ENCODE peak calls at places on chromosomes 4 and X, in seven cellular contexts. One of them, this sample, is unnamed.

GRCh38 chrX:123797543-123798447 is 62.1 kb upstream of the XIAP start:
- DNase-seq in GM23248: no peak
- DNase-seq in MM.1S: no peak
- DNase-seq in K562: no peak
- DNase-seq in HepG2: peak
- DNase-seq in mammary epithelial cell: no peak
- DNase-seq in OCI-LY7: no peak
- DNase-seq in this sample: no peak

GRCh38 chr4:161936625-161937133 is 227.1 kb downstream of the FSTL5 start:
- DNase-seq in GM23248: peak
- DNase-seq in MM.1S: no peak
- DNase-seq in K562: no peak
- DNase-seq in HepG2: no peak
- DNase-seq in mammary epithelial cell: peak
- DNase-seq in OCI-LY7: no peak
- DNase-seq in this sample: peak

GRCh38 chr4:166493828-166494432 is 620.9 kb downstream of the TLL1 start:
- DNase-seq in GM23248: no peak
- DNase-seq in MM.1S: no peak
- DNase-seq in K562: no peak
- DNase-seq in HepG2: no peak
- DNase-seq in mammary epithelial cell: peak
- DNase-seq in OCI-LY7: no peak
- DNase-seq in this sample: peak

GRCh38 chrX:37409278-37409677 is 60.1 kb downstream of the PRRG1 start:
- DNase-seq in GM23248: no peak
- DNase-seq in MM.1S: no peak
- DNase-seq in K562: no peak
- DNase-seq in HepG2: peak
- DNase-seq in mammary epithelial cell: no peak
- DNase-seq in OCI-LY7: no peak
- DNase-seq in this sample: peak

GRCh38 chr4:67891645-67892044 is 7.8 kb upstream of the TMPRSS11D start:
- DNase-seq in GM23248: no peak
- DNase-seq in MM.1S: no peak
- DNase-seq in K562: no peak
- DNase-seq in HepG2: no peak
- DNase-seq in mammary epithelial cell: no peak
- DNase-seq in OCI-LY7: no peak
- DNase-seq in this sample: no peak

GRCh38 chr4:177023951-177024350 is 231.2 kb upstream of the VEGFC start:
- DNase-seq in GM23248: no peak
- DNase-seq in MM.1S: no peak
- DNase-seq in K562: no peak
- DNase-seq in HepG2: no peak
- DNase-seq in mammary epithelial cell: peak
- DNase-seq in OCI-LY7: no peak
- DNase-seq in this sample: no peak

GRCh38 chr4:136742330-136742729 is 790.0 kb downstream of the PCDH18 start:
- DNase-seq in GM23248: peak
- DNase-seq in MM.1S: no peak
- DNase-seq in K562: no peak
- DNase-seq in HepG2: no peak
- DNase-seq in mammary epithelial cell: no peak
- DNase-seq in OCI-LY7: no peak
- DNase-seq in this sample: peak

GRCh38 chr4:112175840-112176239 is 30.6 kb downstream of the FAM241A start:
- DNase-seq in GM23248: no peak
- DNase-seq in MM.1S: no peak
- DNase-seq in K562: no peak
- DNase-seq in HepG2: no peak
- DNase-seq in mammary epithelial cell: no peak
- DNase-seq in OCI-LY7: no peak
- DNase-seq in this sample: no peak

GRCh38 chr4:60034371-60034770 is 1165.8 kb upstream of the ADGRL3 start:
- DNase-seq in GM23248: no peak
- DNase-seq in MM.1S: no peak
- DNase-seq in K562: no peak
- DNase-seq in HepG2: no peak
- DNase-seq in mammary epithelial cell: no peak
- DNase-seq in OCI-LY7: no peak
- DNase-seq in this sample: no peak

GRCh38 chrX:75547783-75548182 is 24.9 kb upstream of the ZDHHC15 start:
- DNase-seq in GM23248: peak
- DNase-seq in MM.1S: no peak
- DNase-seq in K562: no peak
- DNase-seq in HepG2: no peak
- DNase-seq in mammary epithelial cell: no peak
- DNase-seq in OCI-LY7: no peak
- DNase-seq in this sample: no peak

GRCh38 chrX:39766085-39766726 is 331.6 kb downstream of the BCOR start:
- DNase-seq in GM23248: no peak
- DNase-seq in MM.1S: no peak
- DNase-seq in K562: no peak
- DNase-seq in HepG2: no peak
- DNase-seq in mammary epithelial cell: no peak
- DNase-seq in OCI-LY7: peak
- DNase-seq in this sample: no peak

GRCh38 chr4:111689214-111689613 is 456.0 kb upstream of the FAM241A start:
- DNase-seq in GM23248: peak
- DNase-seq in MM.1S: no peak
- DNase-seq in K562: no peak
- DNase-seq in HepG2: no peak
- DNase-seq in mammary epithelial cell: no peak
- DNase-seq in OCI-LY7: no peak
- DNase-seq in this sample: peak

GRCh38 chr4:98625920-98626319 is 32.5 kb downstream of the TSPAN5 start:
- DNase-seq in GM23248: peak
- DNase-seq in MM.1S: no peak
- DNase-seq in K562: no peak
- DNase-seq in HepG2: no peak
- DNase-seq in mammary epithelial cell: peak
- DNase-seq in OCI-LY7: no peak
- DNase-seq in this sample: no peak

GRCh38 chrX:31228909-31229308 is 157.1 kb upstream of the FTHL17 start:
- DNase-seq in GM23248: no peak
- DNase-seq in MM.1S: no peak
- DNase-seq in K562: no peak
- DNase-seq in HepG2: no peak
- DNase-seq in mammary epithelial cell: no peak
- DNase-seq in OCI-LY7: peak
- DNase-seq in this sample: no peak

GRCh38 chrX:57528670-57529255 is 63.0 kb upstream of the ZXDB start:
- DNase-seq in GM23248: peak
- DNase-seq in MM.1S: peak
- DNase-seq in K562: no peak
- DNase-seq in HepG2: peak
- DNase-seq in mammary epithelial cell: peak
- DNase-seq in OCI-LY7: peak
- DNase-seq in this sample: no peak

GRCh38 chr4:40190880-40191815 is 5.7 kb upstream of the RHOH start:
- DNase-seq in GM23248: no peak
- DNase-seq in MM.1S: peak
- DNase-seq in K562: no peak
- DNase-seq in HepG2: peak
- DNase-seq in mammary epithelial cell: no peak
- DNase-seq in OCI-LY7: peak
- DNase-seq in this sample: no peak

GRCh38 chrX:71533850-71534515 is 1.1 kb downstream of the OGT start:
- DNase-seq in GM23248: peak
- DNase-seq in MM.1S: peak
- DNase-seq in K562: peak
- DNase-seq in HepG2: peak
- DNase-seq in mammary epithelial cell: peak
- DNase-seq in OCI-LY7: peak
- DNase-seq in this sample: peak

GRCh38 chrX:3345281-3346081 is 971 bp downstream of the MXRA5 start:
- DNase-seq in GM23248: peak
- DNase-seq in MM.1S: no peak
- DNase-seq in K562: no peak
- DNase-seq in HepG2: no peak
- DNase-seq in mammary epithelial cell: peak
- DNase-seq in OCI-LY7: no peak
- DNase-seq in this sample: peak

GRCh38 chr4:8605289-8605688 is 12.7 kb downstream of the CPZ start:
- DNase-seq in GM23248: no peak
- DNase-seq in MM.1S: no peak
- DNase-seq in K562: no peak
- DNase-seq in HepG2: no peak
- DNase-seq in mammary epithelial cell: no peak
- DNase-seq in OCI-LY7: no peak
- DNase-seq in this sample: no peak

GRCh38 chr4:183798249-183798920 is 106.7 kb upstream of the STOX2 start:
- DNase-seq in GM23248: no peak
- DNase-seq in MM.1S: no peak
- DNase-seq in K562: no peak
- DNase-seq in HepG2: no peak
- DNase-seq in mammary epithelial cell: peak
- DNase-seq in OCI-LY7: no peak
- DNase-seq in this sample: no peak

GRCh38 chr4:138958519-138958918 is 57.1 kb upstream of the NOCT start:
- DNase-seq in GM23248: no peak
- DNase-seq in MM.1S: no peak
- DNase-seq in K562: no peak
- DNase-seq in HepG2: no peak
- DNase-seq in mammary epithelial cell: no peak
- DNase-seq in OCI-LY7: no peak
- DNase-seq in this sample: no peak

GRCh38 chr4:15427126-15427525 is 707 bp upstream of the C1QTNF7 start:
- DNase-seq in GM23248: no peak
- DNase-seq in MM.1S: no peak
- DNase-seq in K562: no peak
- DNase-seq in HepG2: no peak
- DNase-seq in mammary epithelial cell: no peak
- DNase-seq in OCI-LY7: no peak
- DNase-seq in this sample: peak

GRCh38 chr4:12538162-12538561 is 946.0 kb downstream of the RAB28 start:
- DNase-seq in GM23248: no peak
- DNase-seq in MM.1S: no peak
- DNase-seq in K562: no peak
- DNase-seq in HepG2: no peak
- DNase-seq in mammary epithelial cell: no peak
- DNase-seq in OCI-LY7: no peak
- DNase-seq in this sample: no peak

GRCh38 chrX:23736030-23736429 is 7.0 kb downstream of the ACOT9 start:
- DNase-seq in GM23248: no peak
- DNase-seq in MM.1S: no peak
- DNase-seq in K562: no peak
- DNase-seq in HepG2: no peak
- DNase-seq in mammary epithelial cell: no peak
- DNase-seq in OCI-LY7: no peak
- DNase-seq in this sample: no peak

GRCh38 chr4:25908491-25908901 is 5.5 kb upstream of the SMIM20 start:
- DNase-seq in GM23248: peak
- DNase-seq in MM.1S: no peak
- DNase-seq in K562: no peak
- DNase-seq in HepG2: peak
- DNase-seq in mammary epithelial cell: peak
- DNase-seq in OCI-LY7: no peak
- DNase-seq in this sample: peak

GRCh38 chr4:54525602-54526001 is 132.2 kb upstream of the KIT start:
- DNase-seq in GM23248: peak
- DNase-seq in MM.1S: no peak
- DNase-seq in K562: no peak
- DNase-seq in HepG2: no peak
- DNase-seq in mammary epithelial cell: peak
- DNase-seq in OCI-LY7: no peak
- DNase-seq in this sample: peak

GRCh38 chr4:17038510-17039176 is 140.2 kb upstream of the LDB2 start:
- DNase-seq in GM23248: no peak
- DNase-seq in MM.1S: no peak
- DNase-seq in K562: no peak
- DNase-seq in HepG2: no peak
- DNase-seq in mammary epithelial cell: no peak
- DNase-seq in OCI-LY7: no peak
- DNase-seq in this sample: no peak

GRCh38 chr4:61882381-61882780 is 682.3 kb downstream of the ADGRL3 start:
- DNase-seq in GM23248: no peak
- DNase-seq in MM.1S: no peak
- DNase-seq in K562: no peak
- DNase-seq in HepG2: no peak
- DNase-seq in mammary epithelial cell: no peak
- DNase-seq in OCI-LY7: no peak
- DNase-seq in this sample: no peak

GRCh38 chr4:164229255-164229654 is 524.7 kb upstream of the SMIM31 start:
- DNase-seq in GM23248: no peak
- DNase-seq in MM.1S: no peak
- DNase-seq in K562: no peak
- DNase-seq in HepG2: no peak
- DNase-seq in mammary epithelial cell: no peak
- DNase-seq in OCI-LY7: no peak
- DNase-seq in this sample: no peak

GRCh38 chr4:153538408-153539057 is 72.4 kb downstream of the TMEM131L start:
- DNase-seq in GM23248: peak
- DNase-seq in MM.1S: no peak
- DNase-seq in K562: no peak
- DNase-seq in HepG2: no peak
- DNase-seq in mammary epithelial cell: no peak
- DNase-seq in OCI-LY7: no peak
- DNase-seq in this sample: peak
- H2AFZ ChIP-seq in GM23248: peak
- H2AFZ ChIP-seq in MM.1S: no peak
- H2AFZ ChIP-seq in K562: no peak
- H2AFZ ChIP-seq in HepG2: no peak
- H2AFZ ChIP-seq in mammary epithelial cell: peak
- H2AFZ ChIP-seq in OCI-LY7: no peak
- H2AFZ ChIP-seq in this sample: peak

GRCh38 chr4:187065836-187066235 is 342.2 kb upstream of the FAT1 start:
- DNase-seq in GM23248: no peak
- DNase-seq in MM.1S: no peak
- DNase-seq in K562: no peak
- DNase-seq in HepG2: no peak
- DNase-seq in mammary epithelial cell: no peak
- DNase-seq in OCI-LY7: no peak
- DNase-seq in this sample: no peak
- H2AFZ ChIP-seq in GM23248: no peak
- H2AFZ ChIP-seq in MM.1S: no peak
- H2AFZ ChIP-seq in K562: no peak
- H2AFZ ChIP-seq in HepG2: no peak
- H2AFZ ChIP-seq in mammary epithelial cell: no peak
- H2AFZ ChIP-seq in OCI-LY7: no peak
- H2AFZ ChIP-seq in this sample: no peak

DNA sequence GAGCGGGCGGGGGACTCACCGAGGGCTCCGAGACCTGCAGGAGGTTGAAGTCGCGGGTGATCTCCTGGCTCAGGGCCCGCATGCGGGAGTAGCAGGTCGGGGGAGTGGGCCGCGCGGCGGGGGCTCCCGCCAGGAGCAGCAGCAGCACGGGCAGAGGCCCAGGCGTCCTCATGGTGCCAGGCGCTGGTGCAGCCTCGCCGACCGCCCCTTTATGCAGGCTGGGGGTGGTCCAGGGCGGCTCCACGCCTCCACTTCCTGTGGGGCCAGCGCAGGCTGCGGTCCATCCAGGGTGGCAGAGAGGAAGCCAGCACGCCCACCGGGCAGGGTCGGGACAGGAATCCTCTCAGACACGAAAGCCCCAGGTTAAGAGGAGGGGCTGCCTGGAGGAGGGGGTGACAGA is at the start of gene CYTL1:
- DNase-seq in GM23248: no peak
- DNase-seq in MM.1S: no peak
- DNase-seq in K562: no peak
- DNase-seq in HepG2: no peak
- DNase-seq in mammary epithelial cell: no peak
- DNase-seq in OCI-LY7: no peak
- DNase-seq in this sample: no peak
- H2AFZ ChIP-seq in GM23248: peak
- H2AFZ ChIP-seq in MM.1S: no peak
- H2AFZ ChIP-seq in K562: peak
- H2AFZ ChIP-seq in HepG2: no peak
- H2AFZ ChIP-seq in mammary epithelial cell: peak
- H2AFZ ChIP-seq in OCI-LY7: no peak
- H2AFZ ChIP-seq in this sample: no peak

GRCh38 chrX:46330513-46330912 is 214.7 kb downstream of the ZNF674 start:
- DNase-seq in GM23248: no peak
- DNase-seq in MM.1S: no peak
- DNase-seq in K562: no peak
- DNase-seq in HepG2: no peak
- DNase-seq in mammary epithelial cell: no peak
- DNase-seq in OCI-LY7: no peak
- DNase-seq in this sample: no peak
- H2AFZ ChIP-seq in GM23248: no peak
- H2AFZ ChIP-seq in MM.1S: no peak
- H2AFZ ChIP-seq in K562: no peak
- H2AFZ ChIP-seq in HepG2: no peak
- H2AFZ ChIP-seq in mammary epithelial cell: no peak
- H2AFZ ChIP-seq in OCI-LY7: no peak
- H2AFZ ChIP-seq in this sample: no peak